ENCODE peak calls at places on chromosomes 2 and 18, in nine cellular contexts. One of them, this sample, is unnamed.

GRCh38 chr2:101608411-101609317 is 88.8 kb upstream of the MAP4K4 start:
- DNase-seq in GM13977: no peak
- DNase-seq in right atrium auricular region: no peak
- DNase-seq in GM23248: peak
- DNase-seq in natural killer cell treated with Interleukin-12 subunit alpha and Interleukin-12 subunit beta and Interleukin-15 and Interleukin-18, amount 100 ng/mL, for 72 hours: no peak
- DNase-seq in left cardiac atrium: no peak
- DNase-seq in posterior cingulate gyrus: no peak
- DNase-seq in NAMALWA: no peak
- DNase-seq in mammary epithelial cell: no peak
- DNase-seq in this sample: no peak

GRCh38 chr2:138415891-138416494 is 85.6 kb upstream of the SPOPL start:
- DNase-seq in GM13977: no peak
- DNase-seq in right atrium auricular region: no peak
- DNase-seq in GM23248: peak
- DNase-seq in natural killer cell treated with Interleukin-12 subunit alpha and Interleukin-12 subunit beta and Interleukin-15 and Interleukin-18, amount 100 ng/mL, for 72 hours: no peak
- DNase-seq in left cardiac atrium: no peak
- DNase-seq in posterior cingulate gyrus: no peak
- DNase-seq in NAMALWA: no peak
- DNase-seq in mammary epithelial cell: peak
- DNase-seq in this sample: no peak

GRCh38 chr2:128425731-128426620 is 107.3 kb upstream of the HS6ST1 start:
- DNase-seq in GM13977: no peak
- DNase-seq in right atrium auricular region: no peak
- DNase-seq in GM23248: no peak
- DNase-seq in natural killer cell treated with Interleukin-12 subunit alpha and Interleukin-12 subunit beta and Interleukin-15 and Interleukin-18, amount 100 ng/mL, for 72 hours: peak
- DNase-seq in left cardiac atrium: no peak
- DNase-seq in posterior cingulate gyrus: no peak
- DNase-seq in NAMALWA: no peak
- DNase-seq in mammary epithelial cell: no peak
- DNase-seq in this sample: no peak

GRCh38 chr18:53458266-53458665 is 766.2 kb downstream of the MBD2 start:
- DNase-seq in GM13977: no peak
- DNase-seq in right atrium auricular region: no peak
- DNase-seq in GM23248: no peak
- DNase-seq in natural killer cell treated with Interleukin-12 subunit alpha and Interleukin-12 subunit beta and Interleukin-15 and Interleukin-18, amount 100 ng/mL, for 72 hours: no peak
- DNase-seq in left cardiac atrium: no peak
- DNase-seq in posterior cingulate gyrus: no peak
- DNase-seq in NAMALWA: no peak
- DNase-seq in mammary epithelial cell: no peak
- DNase-seq in this sample: no peak

GRCh38 chr2:200664770-200665494 is 79.1 kb downstream of the AOX1 start:
- DNase-seq in GM13977: no peak
- DNase-seq in right atrium auricular region: no peak
- DNase-seq in GM23248: no peak
- DNase-seq in natural killer cell treated with Interleukin-12 subunit alpha and Interleukin-12 subunit beta and Interleukin-15 and Interleukin-18, amount 100 ng/mL, for 72 hours: no peak
- DNase-seq in left cardiac atrium: no peak
- DNase-seq in posterior cingulate gyrus: no peak
- DNase-seq in NAMALWA: no peak
- DNase-seq in mammary epithelial cell: no peak
- DNase-seq in this sample: no peak

GRCh38 chr2:136052374-136053362 is 65.3 kb downstream of the CXCR4 start:
- DNase-seq in GM13977: peak
- DNase-seq in right atrium auricular region: no peak
- DNase-seq in GM23248: no peak
- DNase-seq in natural killer cell treated with Interleukin-12 subunit alpha and Interleukin-12 subunit beta and Interleukin-15 and Interleukin-18, amount 100 ng/mL, for 72 hours: no peak
- DNase-seq in left cardiac atrium: no peak
- DNase-seq in posterior cingulate gyrus: no peak
- DNase-seq in NAMALWA: no peak
- DNase-seq in mammary epithelial cell: no peak
- DNase-seq in this sample: no peak

GRCh38 chr2:70094171-70094977 is 7.1 kb downstream of the PCBP1 start:
- DNase-seq in GM13977: no peak
- DNase-seq in right atrium auricular region: no peak
- DNase-seq in GM23248: no peak
- DNase-seq in natural killer cell treated with Interleukin-12 subunit alpha and Interleukin-12 subunit beta and Interleukin-15 and Interleukin-18, amount 100 ng/mL, for 72 hours: no peak
- DNase-seq in left cardiac atrium: no peak
- DNase-seq in posterior cingulate gyrus: no peak
- DNase-seq in NAMALWA: no peak
- DNase-seq in mammary epithelial cell: no peak
- DNase-seq in this sample: no peak

GRCh38 chr2:215483431-215483830 is 47.6 kb upstream of the FN1 start:
- DNase-seq in GM13977: no peak
- DNase-seq in right atrium auricular region: no peak
- DNase-seq in GM23248: no peak
- DNase-seq in natural killer cell treated with Interleukin-12 subunit alpha and Interleukin-12 subunit beta and Interleukin-15 and Interleukin-18, amount 100 ng/mL, for 72 hours: no peak
- DNase-seq in left cardiac atrium: no peak
- DNase-seq in posterior cingulate gyrus: no peak
- DNase-seq in NAMALWA: no peak
- DNase-seq in mammary epithelial cell: no peak
- DNase-seq in this sample: no peak

GRCh38 chr18:34901299-34901698 is 139.9 kb upstream of the MAPRE2 start:
- DNase-seq in GM13977: no peak
- DNase-seq in right atrium auricular region: no peak
- DNase-seq in GM23248: peak
- DNase-seq in natural killer cell treated with Interleukin-12 subunit alpha and Interleukin-12 subunit beta and Interleukin-15 and Interleukin-18, amount 100 ng/mL, for 72 hours: no peak
- DNase-seq in left cardiac atrium: no peak
- DNase-seq in posterior cingulate gyrus: no peak
- DNase-seq in NAMALWA: peak
- DNase-seq in mammary epithelial cell: no peak
- DNase-seq in this sample: no peak

GRCh38 chr2:201452058-201452736 is 657 bp downstream of the STRADB start:
- DNase-seq in GM13977: no peak
- DNase-seq in right atrium auricular region: no peak
- DNase-seq in GM23248: peak
- DNase-seq in natural killer cell treated with Interleukin-12 subunit alpha and Interleukin-12 subunit beta and Interleukin-15 and Interleukin-18, amount 100 ng/mL, for 72 hours: no peak
- DNase-seq in left cardiac atrium: no peak
- DNase-seq in posterior cingulate gyrus: no peak
- DNase-seq in NAMALWA: no peak
- DNase-seq in mammary epithelial cell: peak
- DNase-seq in this sample: no peak

GRCh38 chr18:23689031-23689615 is at the start of gene LAMA3:
- DNase-seq in GM13977: peak
- DNase-seq in right atrium auricular region: no peak
- DNase-seq in GM23248: peak
- DNase-seq in natural killer cell treated with Interleukin-12 subunit alpha and Interleukin-12 subunit beta and Interleukin-15 and Interleukin-18, amount 100 ng/mL, for 72 hours: no peak
- DNase-seq in left cardiac atrium: peak
- DNase-seq in posterior cingulate gyrus: peak
- DNase-seq in NAMALWA: no peak
- DNase-seq in mammary epithelial cell: peak
- DNase-seq in this sample: no peak

GRCh38 chr2:118750959-118751565 is 96.4 kb downstream of the EN1 start:
- DNase-seq in GM13977: no peak
- DNase-seq in right atrium auricular region: no peak
- DNase-seq in GM23248: peak
- DNase-seq in natural killer cell treated with Interleukin-12 subunit alpha and Interleukin-12 subunit beta and Interleukin-15 and Interleukin-18, amount 100 ng/mL, for 72 hours: no peak
- DNase-seq in left cardiac atrium: no peak
- DNase-seq in posterior cingulate gyrus: no peak
- DNase-seq in NAMALWA: no peak
- DNase-seq in mammary epithelial cell: peak
- DNase-seq in this sample: no peak

GRCh38 chr2:18311413-18311812 is 249.0 kb downstream of the RDH14 start:
- DNase-seq in GM13977: no peak
- DNase-seq in right atrium auricular region: no peak
- DNase-seq in GM23248: peak
- DNase-seq in natural killer cell treated with Interleukin-12 subunit alpha and Interleukin-12 subunit beta and Interleukin-15 and Interleukin-18, amount 100 ng/mL, for 72 hours: no peak
- DNase-seq in left cardiac atrium: no peak
- DNase-seq in posterior cingulate gyrus: no peak
- DNase-seq in NAMALWA: no peak
- DNase-seq in mammary epithelial cell: no peak
- DNase-seq in this sample: no peak

GRCh38 chr2:208799397-208799796 is 392.8 kb downstream of the PTH2R start:
- DNase-seq in GM13977: no peak
- DNase-seq in right atrium auricular region: no peak
- DNase-seq in GM23248: no peak
- DNase-seq in natural killer cell treated with Interleukin-12 subunit alpha and Interleukin-12 subunit beta and Interleukin-15 and Interleukin-18, amount 100 ng/mL, for 72 hours: no peak
- DNase-seq in left cardiac atrium: no peak
- DNase-seq in posterior cingulate gyrus: no peak
- DNase-seq in NAMALWA: no peak
- DNase-seq in mammary epithelial cell: no peak
- DNase-seq in this sample: no peak

GRCh38 chr2:160522951-160523700 is 29.5 kb upstream of the RBMS1 start:
- DNase-seq in GM13977: no peak
- DNase-seq in right atrium auricular region: no peak
- DNase-seq in GM23248: peak
- DNase-seq in natural killer cell treated with Interleukin-12 subunit alpha and Interleukin-12 subunit beta and Interleukin-15 and Interleukin-18, amount 100 ng/mL, for 72 hours: no peak
- DNase-seq in left cardiac atrium: no peak
- DNase-seq in posterior cingulate gyrus: no peak
- DNase-seq in NAMALWA: no peak
- DNase-seq in mammary epithelial cell: peak
- DNase-seq in this sample: no peak

GRCh38 chr2:98212291-98212690 is 125.3 kb downstream of the VWA3B start:
- DNase-seq in GM13977: no peak
- DNase-seq in right atrium auricular region: no peak
- DNase-seq in GM23248: no peak
- DNase-seq in natural killer cell treated with Interleukin-12 subunit alpha and Interleukin-12 subunit beta and Interleukin-15 and Interleukin-18, amount 100 ng/mL, for 72 hours: no peak
- DNase-seq in left cardiac atrium: no peak
- DNase-seq in posterior cingulate gyrus: no peak
- DNase-seq in NAMALWA: no peak
- DNase-seq in mammary epithelial cell: no peak
- DNase-seq in this sample: no peak

GRCh38 chr18:49023281-49023937 is 72.6 kb upstream of the SMAD7 start:
- DNase-seq in GM13977: no peak
- DNase-seq in right atrium auricular region: peak
- DNase-seq in GM23248: no peak
- DNase-seq in natural killer cell treated with Interleukin-12 subunit alpha and Interleukin-12 subunit beta and Interleukin-15 and Interleukin-18, amount 100 ng/mL, for 72 hours: peak
- DNase-seq in left cardiac atrium: peak
- DNase-seq in posterior cingulate gyrus: no peak
- DNase-seq in NAMALWA: peak
- DNase-seq in mammary epithelial cell: no peak
- DNase-seq in this sample: no peak

GRCh38 chr2:212357606-212358005 is 181.0 kb downstream of the ERBB4 start:
- DNase-seq in GM13977: no peak
- DNase-seq in right atrium auricular region: no peak
- DNase-seq in GM23248: no peak
- DNase-seq in natural killer cell treated with Interleukin-12 subunit alpha and Interleukin-12 subunit beta and Interleukin-15 and Interleukin-18, amount 100 ng/mL, for 72 hours: no peak
- DNase-seq in left cardiac atrium: no peak
- DNase-seq in posterior cingulate gyrus: no peak
- DNase-seq in NAMALWA: no peak
- DNase-seq in mammary epithelial cell: no peak
- DNase-seq in this sample: peak

GRCh38 chr2:195537811-195538210 is 119.2 kb upstream of the SLC39A10 start:
- DNase-seq in GM13977: no peak
- DNase-seq in right atrium auricular region: no peak
- DNase-seq in GM23248: no peak
- DNase-seq in natural killer cell treated with Interleukin-12 subunit alpha and Interleukin-12 subunit beta and Interleukin-15 and Interleukin-18, amount 100 ng/mL, for 72 hours: no peak
- DNase-seq in left cardiac atrium: no peak
- DNase-seq in posterior cingulate gyrus: no peak
- DNase-seq in NAMALWA: no peak
- DNase-seq in mammary epithelial cell: no peak
- DNase-seq in this sample: no peak

GRCh38 chr2:54609647-54610046 is 113.8 kb upstream of the EML6 start:
- DNase-seq in GM13977: no peak
- DNase-seq in right atrium auricular region: no peak
- DNase-seq in GM23248: no peak
- DNase-seq in natural killer cell treated with Interleukin-12 subunit alpha and Interleukin-12 subunit beta and Interleukin-15 and Interleukin-18, amount 100 ng/mL, for 72 hours: no peak
- DNase-seq in left cardiac atrium: no peak
- DNase-seq in posterior cingulate gyrus: no peak
- DNase-seq in NAMALWA: peak
- DNase-seq in mammary epithelial cell: no peak
- DNase-seq in this sample: no peak

This sample was measured in globus pallidus.